ENCODE peak calls at places on chromosome 1, in nine cellular contexts. R is A549, G is colonic mucosa, L is mammary epithelial cell, K is mesothelial cell of epicardium, B is lower leg skin, S is fibroblast of the aortic adventitia, H is BJ, Z is transverse colon. W is an unnamed sample.

GRCh38 chr1:226739696-226740065 is 599 bp upstream of the ITPKB start:
- DNase-seq in R (no peak), G (no peak), L (no peak), K (no peak), B (no peak), S (no peak), H (no peak), Z (no peak), W (no peak)

GRCh38 chr1:154614247-154614646 is 6.3 kb upstream of the ADAR start:
- DNase-seq in R (no peak), G (no peak), L (no peak), K (no peak), B (no peak), S (no peak), H (no peak), Z (no peak), W (no peak)

GRCh38 chr1:202798792-202799331 is 9.4 kb downstream of the KDM5B start:
- DNase-seq in R (no peak), G (no peak), L (no peak), K (no peak), B (peak), S (no peak), H (no peak), Z (no peak), W (no peak)

GRCh38 chr1:75472971-75473603 is 137.8 kb downstream of the SLC44A5 start:
- DNase-seq in R (no peak), G (no peak), L (no peak), K (no peak), B (no peak), S (peak), H (no peak), Z (no peak), W (no peak)

GRCh38 chr1:28323720-28324119 is 5.1 kb upstream of the MED18 start:
- DNase-seq in R (no peak), G (no peak), L (no peak), K (no peak), B (peak), S (no peak), H (no peak), Z (no peak), W (no peak)

GRCh38 chr1:208100906-208101305 is 143.3 kb downstream of the PLXNA2 start:
- DNase-seq in R (no peak), G (no peak), L (no peak), K (no peak), B (no peak), S (peak), H (no peak), Z (no peak), W (no peak)

GRCh38 chr1:220296941-220297460 is 24.7 kb upstream of the RAB3GAP2 start:
- DNase-seq in R (no peak), G (no peak), L (no peak), K (no peak), B (no peak), S (peak), H (no peak), Z (no peak), W (no peak)

GRCh38 chr1:48526045-48526714 is 54.2 kb upstream of the SPATA6 start:
- DNase-seq in R (no peak), G (peak), L (no peak), K (no peak), B (no peak), S (peak), H (no peak), Z (peak), W (no peak)

GRCh38 chr1:161738627-161739287 is 10.8 kb upstream of the DUSP12 start:
- DNase-seq in R (peak), G (peak), L (peak), K (no peak), B (no peak), S (peak), H (no peak), Z (peak), W (no peak)

GRCh38 chr1:209505044-209505443 is 78.5 kb upstream of the CAMK1G start:
- DNase-seq in R (no peak), G (no peak), L (peak), K (no peak), B (no peak), S (no peak), H (no peak), Z (no peak), W (no peak)

GRCh38 chr1:158007180-158007579 is 13.7 kb downstream of the KIRREL1 start:
- DNase-seq in R (no peak), G (no peak), L (no peak), K (no peak), B (no peak), S (no peak), H (no peak), Z (no peak), W (no peak)

GRCh38 chr1:145849356-145850165 is 4.1 kb downstream of the NUDT17 start:
- DNase-seq in R (no peak), G (no peak), L (peak), K (no peak), B (no peak), S (peak), H (peak), Z (no peak), W (no peak)

GRCh38 chr1:160427625-160428024 is 27.3 kb downstream of the VANGL2 start:
- DNase-seq in R (no peak), G (no peak), L (no peak), K (no peak), B (no peak), S (no peak), H (no peak), Z (no peak), W (no peak)

GRCh38 chr1:160429702-160430535 is 29.6 kb downstream of the VANGL2 start:
- DNase-seq in R (no peak), G (no peak), L (no peak), K (no peak), B (no peak), S (no peak), H (no peak), Z (no peak), W (no peak)

GRCh38 chr1:160428053-160428452 is 27.7 kb downstream of the VANGL2 start:
- DNase-seq in R (no peak), G (no peak), L (no peak), K (no peak), B (no peak), S (no peak), H (no peak), Z (no peak), W (no peak)

GRCh38 chr1:160429125-160429551 is 28.8 kb downstream of the VANGL2 start:
- DNase-seq in R (no peak), G (peak), L (no peak), K (no peak), B (no peak), S (no peak), H (no peak), Z (peak), W (no peak)

GRCh38 chr1:160428655-160429054 is 28.3 kb downstream of the VANGL2 start:
- DNase-seq in R (peak), G (peak), L (peak), K (no peak), B (no peak), S (peak), H (no peak), Z (peak), W (peak)
- TF ChIP-seq CTCF in R (peak), G (peak), L (peak), K (peak), B (no peak), S (peak), H (peak), Z (peak), W (peak)

DNA sequence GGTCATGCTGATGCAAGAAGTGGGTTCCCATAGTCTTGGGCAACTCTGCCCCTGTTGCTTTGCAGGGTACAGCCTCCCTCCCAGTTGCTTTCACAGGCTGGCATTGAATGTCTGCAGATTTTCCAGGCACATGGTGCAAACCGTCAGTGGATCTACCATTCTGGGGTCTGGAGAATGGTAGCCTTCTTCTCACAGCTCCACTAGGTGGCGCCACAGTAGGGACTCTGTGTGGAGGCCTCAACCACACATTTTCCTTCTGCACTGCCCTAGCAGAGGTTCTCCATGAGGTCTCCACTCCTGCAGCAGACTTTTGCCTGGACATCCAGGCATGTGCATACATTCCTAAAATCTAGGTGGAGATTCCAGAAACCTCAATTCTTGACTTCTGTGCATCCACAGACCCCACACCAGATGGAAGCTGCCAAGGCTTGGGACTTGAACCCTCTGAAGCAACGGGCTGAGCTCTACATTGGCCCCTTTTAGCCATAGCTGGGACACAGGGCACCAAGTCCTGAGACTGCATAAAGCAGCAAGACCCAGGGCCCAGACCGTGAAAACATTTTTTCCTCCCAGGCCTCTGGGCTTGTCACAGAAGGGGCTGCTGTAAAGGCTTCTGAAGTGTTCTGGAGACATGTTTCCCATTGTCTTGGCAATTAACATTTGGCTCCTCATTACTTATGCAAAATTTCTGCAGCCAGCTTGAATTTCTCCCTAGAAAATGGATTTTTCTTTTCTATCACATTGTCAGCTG is 466.2 kb upstream of the PBX1 start:
- DNase-seq in R (no peak), G (peak), L (no peak), K (no peak), B (no peak), S (peak), H (no peak), Z (peak), W (no peak)
- TF ChIP-seq CTCF in R (no peak), G (no peak), L (no peak), K (no peak), B (no peak), S (peak), H (peak), Z (no peak), W (peak)

DNA sequence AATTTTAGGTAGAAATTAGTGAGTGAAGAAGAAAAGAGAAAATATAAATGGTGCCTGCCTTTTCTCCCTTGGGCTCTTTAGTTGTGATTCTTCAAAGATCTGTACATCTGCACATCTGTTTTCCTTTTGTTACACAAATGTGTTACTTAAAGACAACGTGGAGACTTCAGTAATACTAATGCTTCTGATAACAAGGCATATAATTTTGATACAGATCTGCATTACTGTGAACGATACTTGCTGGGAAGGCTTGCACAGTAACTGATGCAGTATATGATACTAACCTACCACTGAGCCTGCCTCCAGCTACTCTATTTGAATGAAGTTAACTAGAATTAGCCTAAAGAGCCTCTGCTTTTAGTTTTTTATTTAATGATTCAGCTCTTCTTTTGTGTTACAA is 244.6 kb downstream of the COL11A1 start:
- DNase-seq in R (no peak), G (no peak), L (no peak), K (no peak), B (no peak), S (no peak), H (no peak), Z (no peak), W (no peak)
- TF ChIP-seq CTCF in R (no peak), G (no peak), L (no peak), K (no peak), B (no peak), S (no peak), H (no peak), Z (no peak), W (no peak)

GRCh38 chr1:94741510-94741909 is 78.6 kb upstream of the SLC44A3 start:
- DNase-seq in R (no peak), G (no peak), L (peak), K (no peak), B (no peak), S (no peak), H (no peak), Z (no peak), W (no peak)
- TF ChIP-seq CTCF in R (no peak), G (no peak), L (peak), K (no peak), B (no peak), S (no peak), H (no peak), Z (no peak), W (no peak)

GRCh38 chr1:213070399-213070798 is 19.4 kb downstream of the RPS6KC1 start:
- DNase-seq in R (peak), G (no peak), L (peak), K (no peak), B (no peak), S (peak), H (no peak), Z (no peak), W (no peak)
- TF ChIP-seq CTCF in R (peak), G (no peak), L (peak), K (no peak), B (no peak), S (peak), H (no peak), Z (no peak), W (no peak)

DNA sequence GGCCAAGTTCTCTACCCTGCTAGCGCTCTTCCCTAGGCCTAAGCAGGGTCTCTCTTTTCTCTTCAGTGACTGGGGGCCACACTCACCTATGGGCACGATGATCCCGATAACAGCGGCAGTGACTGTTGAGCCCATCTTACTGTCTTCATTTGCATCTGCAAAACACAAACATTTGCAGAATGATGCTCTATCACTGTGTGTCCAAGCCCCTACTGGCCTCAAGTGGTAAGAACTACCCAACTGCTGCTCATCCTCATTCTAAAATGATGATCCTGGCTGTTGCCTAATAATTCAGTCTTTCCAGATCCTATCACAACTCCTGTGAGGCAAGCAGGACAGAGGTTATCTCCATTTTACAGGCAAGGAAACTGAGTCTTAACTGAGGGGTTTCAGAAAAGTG is 16.7 kb upstream of the MAGOH start:
- DNase-seq in R (no peak), G (no peak), L (no peak), K (no peak), B (no peak), S (no peak), H (no peak), Z (no peak), W (no peak)
- TF ChIP-seq CTCF in R (no peak), G (no peak), L (peak), K (no peak), B (no peak), S (no peak), H (peak), Z (no peak), W (peak)